ENCODE peak calls at places on chromosomes 12 and 14, in four cellular contexts. One of them, this sample, is unnamed.

GRCh38 chr14:66401447-66402095 is 84.6 kb upstream of the CCDC196 start:
- DNase-seq in OCI-M1: no peak
- DNase-seq in cardiac septum: no peak
- DNase-seq in A172: no peak
- DNase-seq in this sample: no peak

GRCh38 chr12:10016881-10017280 is 6.5 kb downstream of the CLEC12B start:
- DNase-seq in OCI-M1: peak; percentile 49
- DNase-seq in cardiac septum: no peak
- DNase-seq in A172: no peak
- DNase-seq in this sample: no peak

GRCh38 chr14:37021406-37021805 is 151.0 kb downstream of the SLC25A21 start:
- DNase-seq in OCI-M1: no peak
- DNase-seq in cardiac septum: no peak
- DNase-seq in A172: no peak
- DNase-seq in this sample: no peak

GRCh38 chr12:96503971-96504370 is 14.6 kb downstream of the CFAP54 start:
- DNase-seq in OCI-M1: no peak
- DNase-seq in cardiac septum: no peak
- DNase-seq in A172: no peak
- DNase-seq in this sample: no peak

GRCh38 chr14:30610719-30611388 is 11.3 kb upstream of the SCFD1 start:
- DNase-seq in OCI-M1: peak; percentile 91
- DNase-seq in cardiac septum: no peak
- DNase-seq in A172: peak; percentile 4
- DNase-seq in this sample: no peak

GRCh38 chr12:94636462-94637085 is 13.8 kb downstream of the TMCC3 start:
- DNase-seq in OCI-M1: no peak
- DNase-seq in cardiac septum: no peak
- DNase-seq in A172: no peak
- DNase-seq in this sample: no peak

GRCh38 chr12:26938660-26939185 is 453 bp downstream of the FGFR1OP2 start:
- DNase-seq in OCI-M1: peak; percentile 75
- DNase-seq in cardiac septum: no peak
- DNase-seq in A172: no peak
- DNase-seq in this sample: no peak

GRCh38 chr12:76266797-76267196 is 81.4 kb downstream of the BBS10 start:
- DNase-seq in OCI-M1: no peak
- DNase-seq in cardiac septum: no peak
- DNase-seq in A172: peak; percentile 78
- DNase-seq in this sample: no peak

GRCh38 chr14:30069536-30069935 is 141.9 kb upstream of the PRKD1 start:
- DNase-seq in OCI-M1: peak; percentile 0
- DNase-seq in cardiac septum: no peak
- DNase-seq in A172: no peak
- DNase-seq in this sample: no peak

GRCh38 chr12:59173696-59174095 is 253.4 kb upstream of the LRIG3 start:
- DNase-seq in OCI-M1: no peak
- DNase-seq in cardiac septum: no peak
- DNase-seq in A172: no peak
- DNase-seq in this sample: no peak

GRCh38 chr14:58749066-58749669 is 111.4 kb downstream of the DACT1 start:
- DNase-seq in OCI-M1: peak; percentile 94
- DNase-seq in cardiac septum: no peak
- DNase-seq in A172: peak; percentile 95
- DNase-seq in this sample: no peak

GRCh38 chr14:95206534-95206933 is 49.2 kb upstream of the DICER1 start:
- DNase-seq in OCI-M1: no peak
- DNase-seq in cardiac septum: no peak
- DNase-seq in A172: no peak
- DNase-seq in this sample: no peak

GRCh38 chr14:104375551-104376201 is 203.9 kb upstream of the C14orf180 start:
- DNase-seq in OCI-M1: no peak
- DNase-seq in cardiac septum: no peak
- DNase-seq in A172: no peak
- DNase-seq in this sample: no peak

GRCh38 chr12:105862163-105862821 is 276.5 kb downstream of the NUAK1 start:
- DNase-seq in OCI-M1: no peak
- DNase-seq in cardiac septum: no peak
- DNase-seq in A172: no peak
- DNase-seq in this sample: no peak

GRCh38 chr12:54401127-54401526 is 16.6 kb upstream of the ZNF385A start:
- DNase-seq in OCI-M1: no peak
- DNase-seq in cardiac septum: no peak
- DNase-seq in A172: no peak
- DNase-seq in this sample: no peak

GRCh38 chr12:46005151-46005797 is 14.9 kb upstream of the SCAF11 start:
- DNase-seq in OCI-M1: peak; percentile 35
- DNase-seq in cardiac septum: no peak
- DNase-seq in A172: no peak
- DNase-seq in this sample: no peak

GRCh38 chr12:6326316-6326959 is 15.4 kb downstream of the TNFRSF1A start:
- DNase-seq in OCI-M1: peak; percentile 56
- DNase-seq in cardiac septum: peak; percentile 76
- DNase-seq in A172: no peak
- DNase-seq in this sample: peak; percentile 73

GRCh38 chr14:90846511-90846910 is 30.3 kb upstream of the TTC7B start:
- DNase-seq in OCI-M1: no peak
- DNase-seq in cardiac septum: no peak
- DNase-seq in A172: peak; percentile 65
- DNase-seq in this sample: no peak

GRCh38 chr12:115802767-115803166 is 474.7 kb downstream of the MED13L start:
- DNase-seq in OCI-M1: no peak
- DNase-seq in cardiac septum: no peak
- DNase-seq in A172: no peak
- DNase-seq in this sample: no peak

This sample was measured in WTC11.